ENCODE peak calls at places on chromosomes 1 and 21, in eight cellular contexts. O is NCI-H748 treated with DMSO at 0.1 percent for 48 hours; S is osteoblast; Q is GM12892; Z is NCI-H1930; I is OCI-LY7; F is stimulated activated CD8-positive, alpha-beta memory T cell treated with anti-CD3 and anti-CD28 coated beads, Interleukin-12 subunit alpha, Interleukin-12 subunit beta, amount 100 ng/mL, for 1 hour; H is NAMALWA. W is an unnamed sample.

GRCh38 chr1:16215882-16216753 is 3.7 kb upstream of the ARHGEF19 start:
- DNase-seq in O (peak), H (peak), S (peak), Z (peak), I (peak), Q (peak), F (no peak), W (peak)

GRCh38 chr1:73839922-73840321 is 358.1 kb downstream of the LRRIQ3 start:
- DNase-seq in H (peak), Q (no peak), S (no peak), O (no peak), I (peak), Z (no peak), F (no peak), W (no peak)

GRCh38 chr1:29753771-29754607 is 517.7 kb downstream of the PTPRU start:
- DNase-seq in S (no peak), I (no peak), O (no peak), Z (no peak), Q (no peak), F (no peak), H (no peak), W (no peak)

GRCh38 chr1:23854568-23854967 is 13.5 kb downstream of the FUCA1 start:
- DNase-seq in I (peak), H (peak), Q (no peak), O (no peak), Z (no peak), F (no peak), S (no peak), W (no peak)

GRCh38 chr1:32066489-32066873 is 6.3 kb upstream of the TMEM39B start:
- DNase-seq in Q (no peak), H (peak), I (peak), S (peak), Z (no peak), F (no peak), O (no peak), W (no peak)

GRCh38 chr21:39715804-39716397 is 29.1 kb upstream of the IGSF5 start:
- DNase-seq in I (peak), O (peak), Z (peak), H (peak), Q (no peak), F (peak), S (no peak), W (peak)

GRCh38 chr1:220888665-220888986 is 9.4 kb downstream of the HLX start:
- DNase-seq in Z (no peak), F (no peak), S (no peak), I (no peak), O (no peak), Q (no peak), H (no peak), W (no peak)

GRCh38 chr1:101144868-101145808 is 91.7 kb upstream of the S1PR1 start:
- DNase-seq in H (no peak), Q (no peak), F (no peak), S (peak), Z (no peak), O (no peak), I (no peak), W (no peak)

GRCh38 chr21:46128983-46129571 is 26.3 kb downstream of the FTCD start:
- DNase-seq in F (no peak), S (peak), I (no peak), Z (no peak), H (no peak), O (no peak), Q (no peak), W (no peak)

GRCh38 chr1:226390681-226391080 is 17.2 kb downstream of the PARP1 start:
- DNase-seq in H (no peak), F (no peak), Q (no peak), S (no peak), I (no peak), Z (no peak), O (no peak), W (no peak)

W was measured in mesothelial cell of epicardium.